ENCODE peak calls at places on chromosomes 6 and 20, in eight cellular contexts. I, S, N, R, Z, T, B and D are unnamed samples.

GRCh38 chr20:50052952-50053789 is 59.8 kb downstream of the UBE2V1 start:
- DNase-seq in I (no peak), S (no peak), N (no peak), R (no peak), Z (no peak), T (peak; percentile 90), B (no peak), D (no peak)

GRCh38 chr6:51473996-51474975 is 613.1 kb downstream of the PKHD1 start:
- DNase-seq in I (no peak), S (no peak), N (no peak), R (no peak), Z (no peak), T (no peak), B (no peak), D (no peak)

GRCh38 chr6:492816-493414 is 101.4 kb downstream of the IRF4 start:
- DNase-seq in I (no peak), S (no peak), N (no peak), R (no peak), Z (no peak), T (no peak), B (no peak), D (no peak)

GRCh38 chr6:3484240-3484639 is 27.4 kb upstream of the SLC22A23 start:
- DNase-seq in I (no peak), S (no peak), N (no peak), R (no peak), Z (no peak), T (no peak), B (peak; percentile 64), D (no peak)

GRCh38 chr20:53929399-53929798 is 141.0 kb downstream of the BCAS1 start:
- DNase-seq in I (no peak), S (no peak), N (no peak), R (no peak), Z (no peak), T (no peak), B (no peak), D (no peak)

GRCh38 chr6:168666170-168666569 is 225.2 kb downstream of the SMOC2 start:
- DNase-seq in I (no peak), S (no peak), N (no peak), R (no peak), Z (no peak), T (no peak), B (no peak), D (no peak)

GRCh38 chr6:28920281-28920680 is 3.5 kb downstream of the TRIM27 start:
- DNase-seq in I (no peak), S (no peak), N (no peak), R (no peak), Z (no peak), T (no peak), B (no peak), D (no peak)

GRCh38 chr6:89596056-89596455 is 42.5 kb downstream of the LYRM2 start:
- DNase-seq in I (no peak), S (no peak), N (no peak), R (no peak), Z (no peak), T (no peak), B (no peak), D (no peak)

GRCh38 chr20:380763-381580 is 412 bp downstream of the TRIB3 start:
- DNase-seq in I (peak; percentile 79), S (peak; percentile 62), N (no peak), R (peak; percentile 41), Z (no peak), T (peak; percentile 81), B (peak; percentile 79), D (peak; percentile 36)

GRCh38 chr20:37922016-37922415 is 19.1 kb downstream of the VSTM2L start:
- DNase-seq in I (no peak), S (no peak), N (no peak), R (no peak), Z (no peak), T (no peak), B (no peak), D (no peak)

GRCh38 chr20:49729780-49730179 is 16.1 kb upstream of the B4GALT5 start:
- DNase-seq in I (no peak), S (no peak), N (no peak), R (no peak), Z (peak; percentile 7), T (no peak), B (peak; percentile 77), D (no peak)

GRCh38 chr6:16639689-16640480 is 121.4 kb downstream of the ATXN1 start:
- DNase-seq in I (no peak), S (no peak), N (no peak), R (no peak), Z (no peak), T (no peak), B (peak; percentile 91), D (no peak)

GRCh38 chr20:64226686-64227576 is 28.6 kb upstream of the PCMTD2 start:
- DNase-seq in I (peak; percentile 41), S (no peak), N (no peak), R (no peak), Z (no peak), T (no peak), B (no peak), D (no peak)

GRCh38 chr20:38146156-38146555 is 18.9 kb downstream of the TGM2 start:
- DNase-seq in I (no peak), S (no peak), N (no peak), R (no peak), Z (no peak), T (no peak), B (no peak), D (no peak)

GRCh38 chr6:13012977-13013680 is 296.6 kb downstream of the PHACTR1 start:
- DNase-seq in I (peak; percentile 85), S (peak; percentile 83), N (no peak), R (peak; percentile 77), Z (peak; percentile 72), T (no peak), B (peak; percentile 12), D (no peak)

GRCh38 chr6:31576897-31577341 is 1.6 kb downstream of the TNF start:
- DNase-seq in I (no peak), S (no peak), N (peak; percentile 52), R (no peak), Z (no peak), T (no peak), B (no peak), D (no peak)

GRCh38 chr6:140731741-140732140 is 1357.3 kb upstream of the CITED2 start:
- DNase-seq in I (no peak), S (no peak), N (no peak), R (no peak), Z (no peak), T (no peak), B (no peak), D (no peak)

DNA sequence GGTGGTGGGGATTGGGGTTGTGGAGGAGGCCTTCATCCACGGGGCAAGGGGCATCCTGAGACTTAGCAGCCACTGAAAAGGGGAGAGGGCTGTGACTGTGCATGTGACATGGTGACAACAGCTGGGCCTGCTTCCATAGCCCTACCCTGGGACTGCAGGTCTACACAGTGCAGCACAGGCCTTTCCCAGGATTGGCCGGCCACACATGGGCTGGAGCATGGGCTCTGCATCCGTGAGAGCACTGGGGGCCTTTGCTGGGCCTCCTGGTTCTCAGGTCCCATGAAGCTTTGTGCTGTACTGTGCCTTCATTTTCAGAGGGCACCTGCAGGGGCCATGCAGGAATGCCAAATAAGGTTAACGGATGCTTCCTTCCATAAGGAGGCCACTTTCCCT is 56.0 kb downstream of the ZDHHC14 start:
- DNase-seq in I (no peak), S (no peak), N (no peak), R (no peak), Z (no peak), T (no peak), B (no peak), D (no peak)
- H3K9me3 ChIP-seq in I (no peaks in the 10 kb centered on the region), S (no peaks in the 10 kb centered on the region), N (no peaks in the 10 kb centered on the region), R (no peaks in the 10 kb centered on the region), Z (no peaks in the 10 kb centered on the region), T (no peaks in the 10 kb centered on the region), B (no peaks in the 10 kb centered on the region), D (no peaks in the 10 kb centered on the region)

DNA sequence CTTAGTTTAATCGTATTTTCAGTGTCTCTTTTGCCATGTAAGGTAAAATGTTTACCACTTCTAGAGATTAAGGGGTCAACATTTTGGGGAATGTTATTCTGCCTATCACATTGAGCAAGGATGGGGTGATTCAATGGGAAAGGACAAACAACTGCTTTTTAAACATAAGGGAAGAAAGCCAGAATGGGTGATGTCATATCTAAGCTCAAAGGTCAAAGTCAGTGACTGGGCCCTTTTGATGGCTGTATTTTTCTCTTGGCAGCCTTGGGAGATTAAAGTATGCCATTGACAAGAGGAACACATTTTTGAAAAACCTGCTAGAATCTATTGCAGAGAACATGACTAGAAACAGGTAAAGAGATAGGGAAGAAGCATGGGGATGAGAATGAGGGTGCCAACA is 477.3 kb upstream of the IRAK1BP1 start:
- DNase-seq in I (no peak), S (no peak), N (no peak), R (no peak), Z (no peak), T (no peak), B (no peak), D (no peak)
- H3K9me3 ChIP-seq in I (peaks cover 18% of the 10 kb centered on the region), S (no peaks in the 10 kb centered on the region), N (no peaks in the 10 kb centered on the region), R (peaks cover 35% of the 10 kb centered on the region), Z (no peaks in the 10 kb centered on the region), T (no peaks in the 10 kb centered on the region), B (no peaks in the 10 kb centered on the region), D (peaks cover 2% of the 10 kb centered on the region)

DNA sequence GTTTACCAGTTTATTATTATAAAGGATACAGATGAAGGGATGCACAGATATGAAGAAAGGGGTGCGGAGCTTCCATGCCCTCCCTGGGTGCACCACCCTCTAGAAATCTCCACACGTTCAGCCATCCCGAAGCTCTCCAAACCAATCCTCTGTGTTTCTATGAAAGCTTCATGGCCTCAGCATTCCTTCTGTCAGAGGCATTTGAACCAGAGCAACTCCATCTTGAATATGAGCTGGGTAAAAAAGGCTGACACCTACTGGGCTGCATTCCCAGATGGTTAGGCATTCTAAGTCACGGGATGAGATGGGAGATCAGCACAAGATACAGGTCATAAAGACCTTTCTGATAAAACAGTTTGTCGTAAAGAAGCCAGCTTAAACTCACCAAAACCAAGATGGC is 115.3 kb upstream of the SHLD1 start:
- DNase-seq in I (no peak), S (no peak), N (no peak), R (no peak), Z (no peak), T (no peak), B (no peak), D (no peak)
- H3K9me3 ChIP-seq in I (peaks cover 8% of the 10 kb centered on the region), S (no peaks in the 10 kb centered on the region), N (no peaks in the 10 kb centered on the region), R (peaks cover 31% of the 10 kb centered on the region), Z (no peaks in the 10 kb centered on the region), T (no peaks in the 10 kb centered on the region), B (no peaks in the 10 kb centered on the region), D (no peaks in the 10 kb centered on the region)

GRCh38 chr6:25524542-25524941 is 127.5 kb upstream of the SCGN start:
- DNase-seq in I (no peak), S (no peak), N (no peak), R (no peak), Z (no peak), T (no peak), B (no peak), D (no peak)
- H3K9me3 ChIP-seq in I (no peaks in the 10 kb centered on the region), S (no peaks in the 10 kb centered on the region), N (no peaks in the 10 kb centered on the region), R (no peaks in the 10 kb centered on the region), Z (no peaks in the 10 kb centered on the region), T (no peaks in the 10 kb centered on the region), B (no peaks in the 10 kb centered on the region), D (no peaks in the 10 kb centered on the region)

DNA sequence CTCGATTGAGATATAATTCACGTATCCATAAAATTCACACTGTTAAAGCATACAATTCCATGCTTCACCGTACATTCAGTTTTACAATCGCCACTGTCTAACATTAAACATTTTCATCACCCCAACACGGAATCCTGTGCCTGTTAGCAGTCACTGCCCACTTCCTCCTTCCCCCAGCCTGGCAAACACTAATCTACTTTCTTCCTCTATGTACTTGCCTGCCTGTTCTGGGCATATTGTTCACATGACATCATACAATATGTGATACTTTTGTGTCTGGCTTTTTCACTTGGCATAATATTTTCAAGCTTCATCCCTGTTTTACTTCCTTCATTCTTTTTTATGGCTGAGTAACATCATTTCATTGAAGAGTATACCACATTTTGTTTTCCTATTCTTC is 359.9 kb downstream of the HDGFL1 start:
- DNase-seq in I (no peak), S (no peak), N (no peak), R (no peak), Z (no peak), T (no peak), B (peak; percentile 30), D (no peak)
- H3K9me3 ChIP-seq in I (no peaks in the 10 kb centered on the region), S (no peaks in the 10 kb centered on the region), N (no peaks in the 10 kb centered on the region), R (no peaks in the 10 kb centered on the region), Z (no peaks in the 10 kb centered on the region), T (no peaks in the 10 kb centered on the region), B (no peaks in the 10 kb centered on the region), D (no peaks in the 10 kb centered on the region)